ENCODE peak calls at places on chromosomes 7 and 10, in eight cellular contexts. Q, Y, E, G, R, T, V and K are unnamed samples.

GRCh38 chr10:18104223-18104872 is 35.9 kb upstream of the CACNB2 start:
- DNase-seq in E (peak), V (peak), T (peak), Y (no peak), Q (no peak), G (no peak), R (peak), K (no peak)

GRCh38 chr10:73883553-73883952 is 9.2 kb upstream of the CAMK2G start:
- DNase-seq in E (no peak), Y (no peak), V (no peak), T (no peak), R (no peak), G (no peak), Q (no peak), K (no peak)

GRCh38 chr7:146235210-146235609 is 118.6 kb downstream of the CNTNAP2 start:
- DNase-seq in Y (no peak), G (no peak), R (no peak), E (no peak), T (no peak), V (no peak), Q (no peak), K (no peak)

GRCh38 chr7:102306916-102307677 is 20.4 kb downstream of the SH2B2 start:
- DNase-seq in V (peak), R (no peak), T (no peak), Q (no peak), Y (peak), G (no peak), E (no peak), K (no peak)

GRCh38 chr10:87532696-87533095 is 28.0 kb downstream of the MINPP1 start:
- DNase-seq in G (no peak), Y (no peak), Q (no peak), V (no peak), E (no peak), R (no peak), T (no peak), K (no peak)

GRCh38 chr7:22154130-22154529 is 202.8 kb downstream of the RAPGEF5 start:
- DNase-seq in E (no peak), R (peak), G (no peak), T (no peak), Y (no peak), V (no peak), Q (no peak), K (no peak)

GRCh38 chr7:73668103-73668937 is 689 bp downstream of the VPS37D start:
- DNase-seq in V (peak), T (no peak), R (no peak), Y (no peak), E (no peak), G (no peak), Q (no peak), K (no peak)

GRCh38 chr7:112308974-112309373 is 102.5 kb downstream of the ZNF277 start:
- DNase-seq in V (no peak), Y (no peak), R (no peak), Q (no peak), E (no peak), T (no peak), G (no peak), K (no peak)